ENCODE peak calls at places on chromosomes 3 and 15, in six cellular contexts. One of them, this sample, is unnamed. For H3K36me3, the result is how much of the 10 kb centered on the place peaks cover.

GRCh38 chr15:78056714-78057269 is 20.7 kb downstream of the TBC1D2B start:
- DNase-seq in neural progenitor cell: no peak
- DNase-seq in spleen: no peak
- DNase-seq in bronchial epithelial cell: peak
- DNase-seq in psoas muscle: no peak
- DNase-seq in left lung: no peak
- DNase-seq in this sample: peak

GRCh38 chr15:59703979-59704796 is 15.1 kb upstream of the BNIP2 start:
- DNase-seq in neural progenitor cell: no peak
- DNase-seq in spleen: no peak
- DNase-seq in bronchial epithelial cell: peak
- DNase-seq in psoas muscle: no peak
- DNase-seq in left lung: no peak
- DNase-seq in this sample: no peak

GRCh38 chr3:57852896-57853295 is 96.8 kb downstream of the SLMAP start:
- DNase-seq in neural progenitor cell: no peak
- DNase-seq in spleen: no peak
- DNase-seq in bronchial epithelial cell: peak
- DNase-seq in psoas muscle: no peak
- DNase-seq in left lung: no peak
- DNase-seq in this sample: no peak

GRCh38 chr3:153396581-153396980 is 234.6 kb downstream of the RAP2B start:
- DNase-seq in neural progenitor cell: no peak
- DNase-seq in spleen: no peak
- DNase-seq in bronchial epithelial cell: no peak
- DNase-seq in psoas muscle: no peak
- DNase-seq in left lung: no peak
- DNase-seq in this sample: no peak

GRCh38 chr15:67276666-67277065 is 22.1 kb downstream of the IQCH start:
- DNase-seq in neural progenitor cell: no peak
- DNase-seq in spleen: no peak
- DNase-seq in bronchial epithelial cell: no peak
- DNase-seq in psoas muscle: no peak
- DNase-seq in left lung: no peak
- DNase-seq in this sample: no peak

GRCh38 chr3:189739396-189739795 is 108.2 kb downstream of the TP63 start:
- DNase-seq in neural progenitor cell: no peak
- DNase-seq in spleen: no peak
- DNase-seq in bronchial epithelial cell: peak
- DNase-seq in psoas muscle: no peak
- DNase-seq in left lung: no peak
- DNase-seq in this sample: no peak

GRCh38 chr3:131020122-131020693 is 6.4 kb downstream of the ASTE1 start:
- DNase-seq in neural progenitor cell: peak
- DNase-seq in spleen: no peak
- DNase-seq in bronchial epithelial cell: no peak
- DNase-seq in psoas muscle: no peak
- DNase-seq in left lung: no peak
- DNase-seq in this sample: no peak

GRCh38 chr3:169846458-169847193 is 23.1 kb downstream of the LRRC31 start:
- DNase-seq in neural progenitor cell: no peak
- DNase-seq in spleen: no peak
- DNase-seq in bronchial epithelial cell: peak
- DNase-seq in psoas muscle: no peak
- DNase-seq in left lung: no peak
- DNase-seq in this sample: no peak

DNA sequence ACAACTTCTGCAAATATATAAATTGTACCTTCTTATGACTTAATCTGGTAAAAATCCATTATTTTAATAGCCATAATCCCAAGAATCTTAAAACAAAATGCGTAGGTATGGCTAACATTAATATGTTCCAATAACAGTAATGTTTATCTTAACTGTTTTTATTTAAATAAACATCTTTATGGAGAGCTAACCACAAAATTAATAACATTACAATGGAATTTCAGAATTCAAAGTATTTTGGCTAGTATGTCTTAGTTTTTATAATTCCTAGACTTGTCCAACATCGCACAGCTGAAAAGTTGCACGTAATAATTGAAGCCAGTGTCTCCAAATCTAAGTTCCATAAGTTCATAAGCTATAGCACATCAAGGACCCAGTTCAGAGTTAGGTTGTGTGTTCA is 47.6 kb downstream of the ANKRD28 start:
- DNase-seq in neural progenitor cell: no peak
- DNase-seq in spleen: no peak
- DNase-seq in bronchial epithelial cell: no peak
- DNase-seq in psoas muscle: no peak
- DNase-seq in left lung: no peak
- DNase-seq in this sample: no peak
- H3K36me3 ChIP-seq in neural progenitor cell: under half
- H3K36me3 ChIP-seq in spleen: under half
- H3K36me3 ChIP-seq in bronchial epithelial cell: under half
- H3K36me3 ChIP-seq in psoas muscle: under half
- H3K36me3 ChIP-seq in left lung: under half
- H3K36me3 ChIP-seq in this sample: under half

DNA sequence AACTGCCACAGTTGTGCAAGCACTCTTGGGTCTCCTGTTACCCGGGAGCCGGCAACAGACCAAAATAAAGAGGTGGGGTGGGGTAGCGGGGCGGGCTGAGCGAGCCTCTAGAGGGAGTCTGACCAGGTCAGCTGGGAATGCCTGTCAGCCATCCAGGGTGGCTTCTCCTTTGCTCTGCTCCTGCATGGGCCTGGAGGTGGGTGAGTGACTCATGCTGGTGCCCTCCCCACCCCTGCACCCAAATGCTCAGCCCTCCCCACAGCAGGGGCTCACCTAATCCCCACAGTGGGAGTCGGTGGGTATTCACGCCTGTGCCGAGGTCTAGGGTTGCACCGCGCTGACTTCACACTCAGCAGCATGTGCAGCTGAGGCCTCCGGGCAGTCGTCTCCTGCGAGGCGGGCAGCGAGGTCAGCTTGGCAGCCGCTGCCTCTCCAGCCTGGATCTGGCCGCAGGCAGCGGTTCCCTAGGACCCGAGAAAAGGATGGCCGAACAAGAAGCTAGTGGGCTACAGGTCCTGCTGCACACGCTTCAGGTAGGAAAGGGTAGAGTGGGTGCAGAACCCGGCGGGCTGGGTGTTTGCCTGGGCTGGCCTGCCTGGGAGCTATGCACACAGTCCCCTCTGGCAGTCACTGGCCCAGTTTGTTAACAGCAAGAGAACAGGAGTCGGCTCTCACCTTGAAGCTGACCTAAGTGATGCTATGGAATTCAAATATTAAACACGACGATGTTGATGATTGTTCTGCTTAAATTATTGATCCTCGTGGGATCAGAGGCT is at the start of gene AGBL1:
- DNase-seq in neural progenitor cell: peak
- DNase-seq in spleen: no peak
- DNase-seq in bronchial epithelial cell: no peak
- DNase-seq in psoas muscle: peak
- DNase-seq in left lung: peak
- DNase-seq in this sample: no peak
- H3K4me3 ChIP-seq in neural progenitor cell: no peak
- H3K4me3 ChIP-seq in spleen: no peak
- H3K4me3 ChIP-seq in bronchial epithelial cell: no peak
- H3K4me3 ChIP-seq in psoas muscle: peak
- H3K4me3 ChIP-seq in left lung: no peak
- H3K4me3 ChIP-seq in this sample: no peak

DNA sequence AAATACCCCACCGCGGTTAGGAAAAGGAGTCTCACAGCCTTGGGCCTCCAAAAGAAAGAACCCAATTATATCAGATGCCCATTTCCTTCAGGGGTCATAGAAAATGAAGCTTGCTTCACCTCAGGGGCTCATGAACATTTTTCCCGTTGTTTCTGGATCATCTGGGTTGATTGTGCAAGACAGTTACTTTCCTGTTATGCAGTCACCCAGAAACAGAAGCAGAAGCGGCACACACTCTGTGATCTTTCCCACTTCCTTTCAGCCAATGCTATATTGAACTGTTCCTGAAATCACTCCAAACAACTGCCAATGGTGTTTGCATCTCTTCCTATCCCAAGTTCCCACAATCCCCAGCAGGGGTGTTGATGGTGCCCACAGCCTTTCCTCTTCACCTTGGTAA is 295.6 kb upstream of the RASGRP1 start:
- DNase-seq in neural progenitor cell: no peak
- DNase-seq in spleen: no peak
- DNase-seq in bronchial epithelial cell: no peak
- DNase-seq in psoas muscle: no peak
- DNase-seq in left lung: no peak
- DNase-seq in this sample: no peak
- TF ChIP-seq CTCF in neural progenitor cell: no peak
- TF ChIP-seq CTCF in spleen: no peak
- TF ChIP-seq CTCF in bronchial epithelial cell: no peak
- TF ChIP-seq CTCF in psoas muscle: no peak
- TF ChIP-seq CTCF in left lung: no peak
- TF ChIP-seq CTCF in this sample: no peak

GRCh38 chr15:42069025-42069424 is 25.3 kb downstream of the PLA2G4D start:
- DNase-seq in neural progenitor cell: no peak
- DNase-seq in spleen: no peak
- DNase-seq in bronchial epithelial cell: no peak
- DNase-seq in psoas muscle: no peak
- DNase-seq in left lung: no peak
- DNase-seq in this sample: no peak

GRCh38 chr15:42068601-42069000 is 25.8 kb downstream of the PLA2G4D start:
- DNase-seq in neural progenitor cell: no peak
- DNase-seq in spleen: no peak
- DNase-seq in bronchial epithelial cell: no peak
- DNase-seq in psoas muscle: no peak
- DNase-seq in left lung: peak
- DNase-seq in this sample: no peak

GRCh38 chr15:42070966-42071350 is 23.4 kb downstream of the PLA2G4D start:
- DNase-seq in neural progenitor cell: no peak
- DNase-seq in spleen: no peak
- DNase-seq in bronchial epithelial cell: no peak
- DNase-seq in psoas muscle: no peak
- DNase-seq in left lung: no peak
- DNase-seq in this sample: peak

GRCh38 chr15:42070276-42070965 is 23.9 kb downstream of the PLA2G4D start:
- DNase-seq in neural progenitor cell: no peak
- DNase-seq in spleen: no peak
- DNase-seq in bronchial epithelial cell: no peak
- DNase-seq in psoas muscle: no peak
- DNase-seq in left lung: no peak
- DNase-seq in this sample: peak

DNA sequence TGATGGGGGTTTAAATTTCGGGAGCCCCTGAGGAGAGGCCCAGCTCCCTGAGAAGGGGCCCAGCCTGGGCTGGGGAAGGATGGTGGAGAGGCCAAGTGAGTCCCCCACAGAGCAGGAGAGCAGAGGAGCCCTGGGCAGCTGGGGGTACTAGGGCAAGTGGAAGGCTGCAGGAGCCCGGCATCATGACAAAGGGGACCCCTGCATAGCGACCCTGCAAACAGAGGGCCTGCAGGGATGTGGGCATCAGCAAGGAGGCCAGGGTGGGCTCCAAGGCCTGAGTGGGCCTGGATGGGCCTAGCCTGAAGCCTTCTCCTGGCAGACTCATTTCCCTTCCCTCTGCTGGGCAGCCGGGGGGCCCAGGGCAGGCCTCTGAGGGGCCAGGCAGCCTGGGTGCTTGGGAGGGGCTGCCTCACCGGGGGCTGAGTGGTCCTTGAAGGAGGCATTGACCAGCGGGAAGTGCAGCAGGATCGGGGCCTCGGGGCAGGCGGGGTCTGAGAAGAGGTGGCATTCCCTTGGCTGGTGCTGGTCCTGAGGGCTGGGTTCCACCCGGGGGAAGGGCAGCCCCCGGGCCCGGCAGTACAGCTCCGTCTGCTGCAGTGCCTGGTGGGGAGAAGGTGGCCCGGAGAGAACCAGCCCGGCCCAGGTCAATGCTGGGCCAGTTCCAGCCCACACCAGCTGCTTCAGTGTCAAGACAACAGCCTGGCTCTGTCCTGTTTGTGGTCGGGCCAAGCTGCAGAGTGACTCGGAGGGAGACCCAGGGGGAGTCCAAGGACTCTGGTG is 24.7 kb downstream of the PLA2G4D start:
- DNase-seq in neural progenitor cell: no peak
- DNase-seq in spleen: no peak
- DNase-seq in bronchial epithelial cell: no peak
- DNase-seq in psoas muscle: no peak
- DNase-seq in left lung: peak
- DNase-seq in this sample: peak
- H3K36me3 ChIP-seq in neural progenitor cell: under half
- H3K36me3 ChIP-seq in spleen: under half
- H3K36me3 ChIP-seq in bronchial epithelial cell: under half
- H3K36me3 ChIP-seq in psoas muscle: under half
- H3K36me3 ChIP-seq in left lung: under half
- H3K36me3 ChIP-seq in this sample: under half

GRCh38 chr3:48693826-48694225 is 8.1 kb upstream of the NCKIPSD start:
- DNase-seq in neural progenitor cell: no peak
- DNase-seq in spleen: peak
- DNase-seq in bronchial epithelial cell: no peak
- DNase-seq in psoas muscle: no peak
- DNase-seq in left lung: no peak
- DNase-seq in this sample: no peak
- H3K4me3 ChIP-seq in neural progenitor cell: no peak
- H3K4me3 ChIP-seq in spleen: no peak
- H3K4me3 ChIP-seq in bronchial epithelial cell: no peak
- H3K4me3 ChIP-seq in psoas muscle: peak
- H3K4me3 ChIP-seq in left lung: no peak
- H3K4me3 ChIP-seq in this sample: peak

GRCh38 chr3:52291508-52292181 is 4.0 kb downstream of the GLYCTK start:
- DNase-seq in neural progenitor cell: peak
- DNase-seq in spleen: peak
- DNase-seq in bronchial epithelial cell: no peak
- DNase-seq in psoas muscle: no peak
- DNase-seq in left lung: peak
- DNase-seq in this sample: no peak

GRCh38 chr3:52289338-52289746 is 1.7 kb downstream of the GLYCTK start:
- DNase-seq in neural progenitor cell: no peak
- DNase-seq in spleen: no peak
- DNase-seq in bronchial epithelial cell: no peak
- DNase-seq in psoas muscle: no peak
- DNase-seq in left lung: peak
- DNase-seq in this sample: no peak

GRCh38 chr3:52290596-52291507 is 3.2 kb downstream of the GLYCTK start:
- DNase-seq in neural progenitor cell: no peak
- DNase-seq in spleen: peak
- DNase-seq in bronchial epithelial cell: no peak
- DNase-seq in psoas muscle: no peak
- DNase-seq in left lung: peak
- DNase-seq in this sample: no peak

GRCh38 chr3:52288674-52289073 is 1.0 kb downstream of the GLYCTK start:
- DNase-seq in neural progenitor cell: no peak
- DNase-seq in spleen: no peak
- DNase-seq in bronchial epithelial cell: no peak
- DNase-seq in psoas muscle: no peak
- DNase-seq in left lung: peak
- DNase-seq in this sample: no peak

GRCh38 chr3:52289747-52290595 is 2.3 kb downstream of the GLYCTK start:
- DNase-seq in neural progenitor cell: no peak
- DNase-seq in spleen: peak
- DNase-seq in bronchial epithelial cell: no peak
- DNase-seq in psoas muscle: no peak
- DNase-seq in left lung: peak
- DNase-seq in this sample: no peak
- TF ChIP-seq CTCF in neural progenitor cell: no peak
- TF ChIP-seq CTCF in spleen: no peak
- TF ChIP-seq CTCF in bronchial epithelial cell: no peak
- TF ChIP-seq CTCF in psoas muscle: no peak
- TF ChIP-seq CTCF in left lung: no peak
- TF ChIP-seq CTCF in this sample: no peak